ENCODE peak calls at places on chromosomes 7 and 10, in ten cellular contexts. N is neural crest cell; M is head of caudate nucleus; L is omental fat pad; O is posterior cingulate gyrus; B is stimulated activated CD8-positive, alpha-beta memory T cell treated with anti-CD3 and anti-CD28 coated beads, Interleukin-15, amount 100 ng/mL, for 24 hours; P is NCI-H1417; X is NCI-H748 treated with DMSO at 0.1 percent for 48 hours; J is stimulated activated naive CD4-positive, alpha-beta T cell; V is naive B cell. F is an unnamed sample.

GRCh38 chr7:12178317-12178716 is 32.8 kb upstream of the TMEM106B start:
- DNase-seq in N (no peak), J (no peak), X (peak), O (no peak), V (no peak), L (no peak), B (no peak), M (no peak), P (peak), F (no peak)

GRCh38 chr10:99930731-99931550 is 78.8 kb downstream of the DNMBP start:
- DNase-seq in M (no peak), L (no peak), B (no peak), V (no peak), N (no peak), X (no peak), O (no peak), J (no peak), P (peak), F (no peak)

GRCh38 chr10:128218161-128218560 is 91.9 kb upstream of the MKI67 start:
- DNase-seq in M (no peak), B (no peak), L (no peak), J (no peak), X (no peak), N (no peak), O (no peak), V (no peak), P (no peak), F (no peak)

GRCh38 chr10:19848226-19848950 is 32.2 kb downstream of the PLXDC2 start:
- DNase-seq in L (no peak), B (no peak), J (no peak), O (no peak), V (no peak), X (no peak), P (no peak), N (no peak), M (no peak), F (no peak)

GRCh38 chr10:3172446-3173172 is at the start of gene PITRM1:
- DNase-seq in J (peak), X (peak), M (peak), V (peak), P (peak), L (peak), B (peak), O (peak), N (peak), F (peak)

GRCh38 chr10:79059859-79060379 is 8.8 kb upstream of the ZMIZ1 start:
- DNase-seq in B (no peak), X (no peak), V (no peak), P (no peak), O (peak), N (no peak), J (no peak), L (no peak), M (peak), F (no peak)

GRCh38 chr10:125121003-125121402 is 39.4 kb downstream of the CTBP2 start:
- DNase-seq in N (no peak), B (no peak), J (no peak), V (no peak), M (no peak), L (no peak), X (no peak), P (no peak), O (no peak), F (no peak)

GRCh38 chr10:121696854-121697253 is 98.6 kb upstream of the FGFR2 start:
- DNase-seq in V (no peak), L (no peak), N (peak), B (no peak), P (no peak), M (peak), X (no peak), J (no peak), O (no peak), F (peak)

GRCh38 chr10:62058476-62058875 is 157.0 kb downstream of the ARID5B start:
- DNase-seq in B (no peak), N (no peak), X (no peak), P (no peak), J (no peak), V (no peak), L (no peak), O (no peak), M (no peak), F (no peak)

F was measured in KBM-7.